ENCODE peak calls at places on chromosomes 6 and 20, in six cellular contexts. M is GM23248, H is tibial nerve, B is A549, L is breast epithelium, R is NT2/D1. E is an unnamed sample. For H3K9me3 and H3K4me1, the result is how much of the 10 kb centered on the place peaks cover.

GRCh38 chr20:11377761-11378160 is 539.9 kb upstream of the BTBD3 start:
- DNase-seq in R (no peak), B (no peak), L (no peak), H (no peak), M (no peak), E (no peak)

GRCh38 chr6:46734867-46735719 is at the start of gene PLA2G7:
- DNase-seq in M (peak), R (no peak), B (peak), L (peak), H (no peak), E (peak)

GRCh38 chr6:44161997-44162338 is 3.3 kb downstream of the CAPN11 start:
- DNase-seq in M (peak), B (no peak), R (no peak), H (no peak), L (no peak), E (no peak)

GRCh38 chr6:47130086-47130485 is 88.0 kb upstream of the ADGRF1 start:
- DNase-seq in H (no peak), L (no peak), B (no peak), M (no peak), R (no peak), E (no peak)

GRCh38 chr6:41901882-41902519 is 6.8 kb upstream of the USP49 start:
- DNase-seq in L (no peak), R (no peak), M (peak), B (no peak), H (no peak), E (no peak)

GRCh38 chr6:89412071-89413005 is at the start of gene RRAGD:
- DNase-seq in R (no peak), L (peak), H (peak), B (peak), M (peak), E (peak)

GRCh38 chr20:19976595-19977372 is 40.4 kb upstream of the NAA20 start:
- DNase-seq in H (no peak), B (peak), M (peak), R (peak), L (peak), E (peak)

GRCh38 chr6:56552212-56553130 is 90.2 kb downstream of the DST start:
- DNase-seq in H (no peak), R (no peak), M (peak), B (no peak), L (no peak), E (no peak)

GRCh38 chr6:160960067-160960466 is 31.5 kb upstream of the MAP3K4 start:
- DNase-seq in B (no peak), R (no peak), H (no peak), L (no peak), M (no peak), E (no peak)

GRCh38 chr20:46000571-46001145 is 8.1 kb upstream of the MMP9 start:
- DNase-seq in B (no peak), R (no peak), L (no peak), H (no peak), M (no peak), E (no peak)

GRCh38 chr6:127833336-127833735 is 67.5 kb downstream of the THEMIS start:
- DNase-seq in M (no peak), B (no peak), H (no peak), R (no peak), L (no peak), E (no peak)

GRCh38 chr6:48068326-48069191 is 42.4 kb downstream of the PTCHD4 start:
- DNase-seq in H (no peak), M (peak), B (peak), L (no peak), R (peak), E (peak)

GRCh38 chr6:13012271-13012670 is 295.7 kb downstream of the PHACTR1 start:
- DNase-seq in L (no peak), H (no peak), M (no peak), R (no peak), B (no peak), E (no peak)

GRCh38 chr6:40631760-40632159 is 44.6 kb upstream of the LRFN2 start:
- DNase-seq in B (no peak), M (no peak), H (no peak), R (no peak), L (no peak), E (no peak)

GRCh38 chr20:63952210-63952535 is 4.0 kb downstream of the UCKL1 start:
- DNase-seq in H (no peak), M (no peak), R (no peak), B (no peak), L (no peak), E (no peak)

GRCh38 chr20:49532285-49532946 is 35.5 kb downstream of the PTGIS start:
- DNase-seq in B (no peak), L (no peak), M (no peak), R (no peak), H (no peak), E (no peak)

GRCh38 chr20:8232332-8232731 is 100.3 kb downstream of the PLCB1 start:
- DNase-seq in B (no peak), H (no peak), L (no peak), M (no peak), R (no peak), E (no peak)

GRCh38 chr20:63025534-63026331 is 19.0 kb upstream of the BHLHE23 start:
- DNase-seq in L (peak), B (no peak), R (no peak), H (no peak), M (peak), E (peak)

GRCh38 chr20:17725094-17725835 is 25.5 kb downstream of the BANF2 start:
- DNase-seq in R (no peak), M (no peak), B (no peak), H (no peak), L (no peak), E (peak)

GRCh38 chr20:761418-762381 is 6.6 kb downstream of the SLC52A3 start:
- DNase-seq in B (no peak), L (no peak), H (no peak), R (no peak), M (peak), E (no peak)

GRCh38 chr6:12578751-12579150 is 137.8 kb upstream of the PHACTR1 start:
- DNase-seq in M (peak), B (no peak), R (no peak), H (no peak), L (no peak), E (no peak)

GRCh38 chr6:139371421-139372253 is 2.8 kb downstream of the CITED2 start:
- DNase-seq in L (no peak), M (peak), R (no peak), H (no peak), B (no peak), E (no peak)

GRCh38 chr6:15623282-15624116 is 39.3 kb downstream of the DTNBP1 start:
- DNase-seq in B (peak), R (no peak), L (no peak), M (peak), H (no peak), E (no peak)

GRCh38 chr6:98747960-98748359 is 86.4 kb upstream of the POU3F2 start:
- DNase-seq in B (no peak), M (peak), R (no peak), H (no peak), L (no peak), E (no peak)

GRCh38 chr20:44187054-44187762 is at the start of gene JPH2:
- DNase-seq in L (peak), R (peak), B (peak), M (peak), H (no peak), E (peak)

GRCh38 chr6:69795469-69796080 is 1.2 kb downstream of the LMBRD1 start:
- DNase-seq in R (no peak), B (no peak), H (no peak), L (no peak), M (peak), E (no peak)

GRCh38 chr20:43911066-43911465 is 3.6 kb upstream of the TOX2 start:
- DNase-seq in R (no peak), M (peak), L (no peak), H (no peak), B (no peak), E (no peak)

GRCh38 chr6:884570-884969 is 191.6 kb upstream of the EXOC2 start:
- DNase-seq in H (no peak), L (no peak), R (no peak), M (no peak), B (no peak), E (no peak)

GRCh38 chr6:143397229-143398222 is 53.0 kb downstream of the ADAT2 start:
- DNase-seq in L (peak), H (peak), B (peak), M (peak), R (peak), E (peak)

GRCh38 chr6:89145461-89145961 is 344 bp upstream of the PM20D2 start:
- DNase-seq in M (peak), R (no peak), L (no peak), B (peak), H (no peak), E (no peak)

GRCh38 chr6:149089508-149089907 is 228.0 kb upstream of the TAB2 start:
- DNase-seq in M (no peak), H (no peak), L (no peak), B (no peak), R (no peak), E (no peak)

GRCh38 chr6:41846666-41847237 is 48.4 kb downstream of the USP49 start:
- DNase-seq in B (peak), L (peak), H (no peak), M (peak), R (peak), E (no peak)

GRCh38 chr6:169425628-169426370 is 172.2 kb upstream of the THBS2 start:
- DNase-seq in H (no peak), B (no peak), R (no peak), M (no peak), L (no peak), E (no peak)

GRCh38 chr6:169426611-169427010 is 173.0 kb upstream of the THBS2 start:
- DNase-seq in R (no peak), H (no peak), M (no peak), B (no peak), L (no peak), E (no peak)

GRCh38 chr6:169427856-169428255 is 174.2 kb upstream of the THBS2 start:
- DNase-seq in B (no peak), R (no peak), H (no peak), M (peak), L (no peak), E (no peak)

GRCh38 chr6:169428532-169428931 is 174.9 kb upstream of the THBS2 start:
- DNase-seq in B (no peak), M (peak), L (no peak), R (no peak), H (no peak), E (no peak)

GRCh38 chr6:169429001-169429400 is 175.4 kb upstream of the THBS2 start:
- DNase-seq in B (no peak), L (no peak), H (no peak), R (no peak), M (no peak), E (no peak)
- H3K9me3 ChIP-seq in B (under half), L (under half), H (under half), R (under half), M (under half), E (under half)

GRCh38 chr20:53655909-53656652 is 62.4 kb upstream of the ZNF217 start:
- DNase-seq in R (no peak), H (no peak), B (no peak), L (no peak), M (peak), E (no peak)

GRCh38 chr20:53657732-53658131 is 64.1 kb upstream of the ZNF217 start:
- DNase-seq in B (no peak), L (no peak), H (no peak), M (no peak), R (peak), E (no peak)

GRCh38 chr20:53658327-53658726 is 64.7 kb upstream of the ZNF217 start:
- DNase-seq in H (no peak), B (no peak), R (no peak), L (no peak), M (no peak), E (no peak)

GRCh38 chr20:53657289-53657678 is 63.6 kb upstream of the ZNF217 start:
- DNase-seq in M (peak), L (no peak), R (no peak), H (no peak), B (no peak), E (no peak)

DNA sequence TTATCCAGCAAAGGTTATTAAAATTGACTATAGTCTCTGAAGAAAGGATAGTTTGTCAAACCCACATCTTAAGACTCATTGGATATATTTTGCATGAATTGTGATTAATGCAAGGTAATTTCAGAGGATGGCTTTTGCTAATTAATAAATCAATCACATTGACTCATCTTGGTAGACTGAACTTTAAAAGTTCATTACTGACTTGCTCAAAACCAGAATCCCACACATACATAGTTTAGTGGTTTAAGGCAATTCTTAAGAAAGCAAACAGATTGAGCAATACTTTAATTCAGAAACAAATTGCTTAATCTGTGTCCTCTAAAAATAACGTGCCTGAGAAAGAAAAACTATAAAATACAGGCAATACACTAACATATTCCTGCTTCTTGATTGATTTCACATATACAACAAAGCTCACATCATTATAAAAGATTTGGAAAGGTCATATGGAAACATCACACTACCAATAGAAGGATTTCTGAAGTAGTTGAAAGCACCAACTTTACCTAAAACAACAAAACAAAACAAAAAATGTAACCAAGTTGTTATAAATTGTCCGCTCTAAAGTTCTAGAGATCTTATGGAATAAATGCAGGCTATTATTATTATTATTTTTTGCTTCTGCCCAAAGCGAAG is 63.1 kb upstream of the ZNF217 start:
- DNase-seq in H (no peak), R (no peak), L (no peak), M (peak), B (no peak), E (no peak)
- H3K4me1 ChIP-seq in H (half or more), R (under half), L (under half), M (half or more), B (half or more), E (under half)

DNA sequence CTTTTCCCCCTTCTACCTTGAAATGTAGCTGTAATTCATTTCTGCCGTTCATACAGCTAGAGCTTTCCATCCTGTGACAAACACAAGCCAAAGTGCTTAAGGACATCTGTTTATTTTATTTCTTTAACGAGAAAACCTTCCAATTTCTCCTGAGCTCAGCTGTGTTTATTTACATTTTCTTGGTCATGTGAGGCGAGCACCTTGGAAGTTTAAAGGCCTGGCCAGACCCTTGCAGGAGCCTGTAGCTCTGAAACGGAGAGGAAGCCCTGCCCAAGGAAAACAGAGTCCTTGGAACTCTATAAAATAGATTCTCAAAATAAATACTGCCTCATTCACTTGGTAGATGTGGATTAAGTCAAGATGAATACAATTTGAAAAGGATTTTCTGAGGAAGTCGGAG is 223.1 kb downstream of the EYA2 start:
- DNase-seq in R (no peak), M (no peak), B (no peak), H (no peak), L (no peak), E (no peak)
- H3K9me3 ChIP-seq in R (under half), M (under half), B (under half), H (under half), L (under half), E (under half)

GRCh38 chr20:13783528-13783927 is 1.2 kb downstream of the ESF1 start:
- DNase-seq in M (no peak), H (no peak), L (no peak), R (no peak), B (no peak), E (no peak)
- H3K4me1 ChIP-seq in M (under half), H (half or more), L (under half), R (under half), B (under half), E (under half)

DNA sequence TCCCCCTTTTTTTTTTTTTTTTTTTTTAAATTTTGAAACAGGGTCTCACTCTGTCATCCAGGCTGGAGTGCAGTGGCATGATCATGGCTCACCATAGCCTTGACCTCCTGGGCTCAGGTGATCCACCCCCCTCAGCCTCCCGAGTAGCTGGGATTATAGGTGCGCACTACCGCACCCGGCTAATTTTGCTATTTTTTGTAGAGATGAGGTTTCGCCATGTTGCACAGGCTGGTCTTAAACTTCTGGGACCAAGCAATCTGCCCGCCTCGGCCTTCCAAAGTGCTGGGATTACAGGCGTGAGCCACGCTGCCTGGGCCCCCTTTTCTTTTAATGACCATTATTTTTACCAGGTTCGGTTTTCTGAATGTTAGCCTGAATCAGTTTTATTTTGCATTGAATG is 5.0 kb upstream of the FAM209A start:
- DNase-seq in B (no peak), L (no peak), H (no peak), R (no peak), M (no peak), E (no peak)
- H3K9me3 ChIP-seq in B (under half), L (under half), H (under half), R (under half), M (under half), E (under half)

DNA sequence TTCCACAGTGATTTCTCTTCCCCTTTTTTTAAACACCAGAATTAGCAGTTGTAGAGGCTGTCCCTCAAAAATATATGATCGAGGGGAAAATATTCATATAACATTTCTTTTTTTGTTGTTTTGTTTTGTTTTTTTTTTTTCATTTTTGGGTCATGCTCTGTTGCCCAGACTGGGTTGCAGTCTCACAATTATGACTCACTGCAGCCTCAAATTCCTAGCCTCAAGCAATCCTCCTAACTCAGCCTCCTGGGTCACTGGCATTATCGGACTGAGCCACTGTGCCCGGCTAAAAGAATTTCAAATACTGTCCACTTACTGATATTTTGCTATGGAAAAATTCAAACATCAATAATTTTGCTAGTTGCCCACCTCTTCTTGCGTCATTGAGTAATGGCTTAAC is 134.0 kb downstream of the HFE start:
- DNase-seq in R (no peak), L (no peak), M (no peak), H (no peak), B (no peak), E (no peak)
- H3K4me1 ChIP-seq in R (under half), L (under half), M (under half), H (under half), B (under half), E (under half)

GRCh38 chr20:58851221-58851968 is 693 bp upstream of the GNAS-AS1 start:
- DNase-seq in M (peak), L (no peak), H (no peak), R (no peak), B (no peak), E (no peak)
- H3K9me3 ChIP-seq in M (under half), L (under half), H (under half), R (under half), B (under half), E (under half)

GRCh38 chr6:33426590-33427563 is 7.0 kb downstream of the SYNGAP1 start:
- DNase-seq in H (no peak), R (no peak), B (peak), M (peak), L (no peak), E (no peak)
- H3K4me1 ChIP-seq in H (half or more), R (under half), B (under half), M (under half), L (under half), E (under half)

DNA sequence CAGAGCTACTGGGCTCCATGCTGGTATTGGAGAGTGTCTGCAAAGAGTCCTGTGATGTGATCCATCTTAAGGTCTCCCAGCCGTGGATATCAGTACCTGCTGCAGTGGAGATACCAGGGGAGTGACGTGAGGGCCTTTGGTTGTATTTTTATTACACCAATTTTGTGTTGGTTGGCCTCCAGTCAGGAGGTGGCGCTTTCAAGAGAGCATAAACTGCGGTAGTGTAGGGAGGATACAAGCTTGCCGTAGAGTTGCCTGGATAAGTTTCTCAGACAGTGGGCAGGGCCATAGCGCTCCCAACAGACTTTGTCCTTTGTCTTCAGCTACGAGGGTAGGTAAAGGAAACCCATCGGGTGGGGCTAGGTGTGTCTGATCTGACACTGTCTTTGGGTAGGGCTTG is 113.0 kb upstream of the CEP162 start:
- DNase-seq in L (no peak), R (no peak), H (no peak), B (no peak), M (no peak), E (no peak)
- H3K9me3 ChIP-seq in L (under half), R (under half), H (under half), B (under half), M (under half), E (under half)

GRCh38 chr6:167861424-167861823 is 34.7 kb downstream of the AFDN start:
- DNase-seq in R (no peak), L (no peak), H (no peak), B (no peak), M (no peak), E (no peak)
- H3K4me1 ChIP-seq in R (under half), L (under half), H (under half), B (under half), M (under half), E (under half)

E was measured in right cardiac atrium.